ENCODE peak calls at places on chromosomes 13 and 19, in six cellular contexts. One of them, this sample, is unnamed.

GRCh38 chr13:113184568-113185440 is 23.7 kb downstream of the PCID2 start:
- DNase-seq in type B pancreatic cell: no peak
- DNase-seq in HFF-Myc: no peak
- DNase-seq in neural progenitor cell: no peak
- DNase-seq in tibial artery: no peak
- DNase-seq in mesothelial cell of epicardium: no peak
- DNase-seq in this sample: no peak

GRCh38 chr19:1847684-1848398 is 442 bp downstream of the REXO1 start:
- DNase-seq in mesothelial cell of epicardium: no peak
- DNase-seq in type B pancreatic cell: no peak
- DNase-seq in HFF-Myc: no peak
- DNase-seq in tibial artery: no peak
- DNase-seq in neural progenitor cell: peak
- DNase-seq in this sample: no peak

GRCh38 chr19:3034194-3034844 is 5.2 kb upstream of the TLE2 start:
- DNase-seq in tibial artery: no peak
- DNase-seq in mesothelial cell of epicardium: no peak
- DNase-seq in HFF-Myc: no peak
- DNase-seq in neural progenitor cell: peak
- DNase-seq in type B pancreatic cell: no peak
- DNase-seq in this sample: no peak

GRCh38 chr19:44954649-44955499 is at the start of gene CLPTM1:
- DNase-seq in neural progenitor cell: peak
- DNase-seq in type B pancreatic cell: peak
- DNase-seq in tibial artery: peak
- DNase-seq in mesothelial cell of epicardium: peak
- DNase-seq in HFF-Myc: peak
- DNase-seq in this sample: peak

GRCh38 chr19:35718345-35719041 is 690 bp downstream of the KMT2B start:
- DNase-seq in HFF-Myc: no peak
- DNase-seq in tibial artery: no peak
- DNase-seq in mesothelial cell of epicardium: peak
- DNase-seq in neural progenitor cell: no peak
- DNase-seq in type B pancreatic cell: no peak
- DNase-seq in this sample: no peak

GRCh38 chr19:49973987-49974386 is 13.0 kb upstream of the SIGLEC11 start:
- DNase-seq in neural progenitor cell: no peak
- DNase-seq in tibial artery: peak
- DNase-seq in type B pancreatic cell: no peak
- DNase-seq in mesothelial cell of epicardium: no peak
- DNase-seq in HFF-Myc: no peak
- DNase-seq in this sample: no peak

GRCh38 chr19:12774588-12775555 is at the start of gene HOOK2:
- DNase-seq in tibial artery: no peak
- DNase-seq in type B pancreatic cell: peak
- DNase-seq in neural progenitor cell: peak
- DNase-seq in HFF-Myc: no peak
- DNase-seq in mesothelial cell of epicardium: peak
- DNase-seq in this sample: no peak

GRCh38 chr19:4380254-4380727 is 20.1 kb downstream of the SH3GL1 start:
- DNase-seq in HFF-Myc: no peak
- DNase-seq in neural progenitor cell: no peak
- DNase-seq in tibial artery: no peak
- DNase-seq in type B pancreatic cell: no peak
- DNase-seq in mesothelial cell of epicardium: no peak
- DNase-seq in this sample: no peak

GRCh38 chr13:33025220-33025744 is 9.1 kb downstream of the KL start:
- DNase-seq in type B pancreatic cell: no peak
- DNase-seq in HFF-Myc: no peak
- DNase-seq in neural progenitor cell: no peak
- DNase-seq in mesothelial cell of epicardium: no peak
- DNase-seq in tibial artery: no peak
- DNase-seq in this sample: no peak

GRCh38 chr13:95921485-95921884 is 131.7 kb downstream of the UGGT2 start:
- DNase-seq in mesothelial cell of epicardium: no peak
- DNase-seq in tibial artery: no peak
- DNase-seq in HFF-Myc: no peak
- DNase-seq in neural progenitor cell: no peak
- DNase-seq in type B pancreatic cell: no peak
- DNase-seq in this sample: no peak

DNA sequence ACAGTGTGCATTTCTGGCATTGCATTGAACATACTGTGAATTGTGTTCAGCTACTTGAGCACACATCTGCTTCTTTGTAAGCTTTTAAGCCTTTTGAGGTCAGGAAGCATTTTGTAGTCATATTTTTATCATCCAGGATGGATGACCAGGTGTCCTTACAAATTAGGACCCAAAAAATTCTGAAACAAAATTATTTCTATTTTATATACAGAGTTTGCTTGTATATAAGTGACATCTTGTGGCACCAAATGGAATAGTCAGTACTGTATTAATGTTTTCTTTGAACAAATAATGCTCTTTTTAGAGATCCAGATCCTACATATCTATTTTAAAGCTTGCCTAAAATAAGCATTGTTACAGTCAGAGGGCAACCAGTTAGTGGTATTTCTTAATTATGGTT is 9.5 kb upstream of the SUPT20H start:
- DNase-seq in tibial artery: no peak
- DNase-seq in HFF-Myc: no peak
- DNase-seq in neural progenitor cell: no peak
- DNase-seq in type B pancreatic cell: no peak
- DNase-seq in mesothelial cell of epicardium: no peak
- DNase-seq in this sample: no peak
- TF ChIP-seq CTCF in tibial artery: no peak
- TF ChIP-seq CTCF in HFF-Myc: no peak
- TF ChIP-seq CTCF in neural progenitor cell: peak
- TF ChIP-seq CTCF in type B pancreatic cell: peak
- TF ChIP-seq CTCF in mesothelial cell of epicardium: peak
- TF ChIP-seq CTCF in this sample: peak

DNA sequence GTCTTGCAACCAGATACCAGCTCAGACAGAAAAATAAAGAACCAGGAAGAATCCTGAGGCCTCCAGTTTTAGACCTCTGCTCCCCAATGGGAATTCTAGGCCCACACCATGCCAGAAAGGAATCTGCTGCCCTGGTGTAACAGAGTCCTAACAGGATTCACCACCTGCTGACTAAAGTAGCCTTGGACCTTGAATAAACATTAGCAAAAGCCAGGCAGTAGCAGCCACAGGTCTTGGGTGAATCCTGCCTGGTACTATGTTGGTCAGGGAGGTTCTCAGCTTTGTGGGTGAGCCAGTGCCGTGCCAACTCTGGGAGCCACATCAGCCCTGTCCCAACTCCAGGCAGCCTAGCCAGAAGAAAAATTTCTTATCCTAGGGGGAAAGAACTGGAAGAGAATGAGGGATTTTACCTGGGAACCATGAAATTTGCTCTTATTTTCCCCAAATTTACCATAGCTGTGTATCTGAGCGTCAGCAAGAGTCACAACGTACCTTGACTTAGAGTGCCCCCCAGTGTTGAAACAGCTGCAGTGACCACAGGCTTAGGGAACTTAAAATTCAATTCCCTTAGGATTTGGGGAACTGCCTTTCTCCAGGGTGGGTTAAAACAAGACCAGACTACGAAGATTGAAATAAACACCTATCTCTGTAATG is 1895.6 kb upstream of the PRR20A start:
- DNase-seq in mesothelial cell of epicardium: no peak
- DNase-seq in neural progenitor cell: peak
- DNase-seq in type B pancreatic cell: no peak
- DNase-seq in HFF-Myc: no peak
- DNase-seq in tibial artery: no peak
- DNase-seq in this sample: no peak
- TF ChIP-seq CTCF in mesothelial cell of epicardium: peak
- TF ChIP-seq CTCF in neural progenitor cell: peak
- TF ChIP-seq CTCF in type B pancreatic cell: peak
- TF ChIP-seq CTCF in HFF-Myc: no peak
- TF ChIP-seq CTCF in tibial artery: no peak
- TF ChIP-seq CTCF in this sample: peak

DNA sequence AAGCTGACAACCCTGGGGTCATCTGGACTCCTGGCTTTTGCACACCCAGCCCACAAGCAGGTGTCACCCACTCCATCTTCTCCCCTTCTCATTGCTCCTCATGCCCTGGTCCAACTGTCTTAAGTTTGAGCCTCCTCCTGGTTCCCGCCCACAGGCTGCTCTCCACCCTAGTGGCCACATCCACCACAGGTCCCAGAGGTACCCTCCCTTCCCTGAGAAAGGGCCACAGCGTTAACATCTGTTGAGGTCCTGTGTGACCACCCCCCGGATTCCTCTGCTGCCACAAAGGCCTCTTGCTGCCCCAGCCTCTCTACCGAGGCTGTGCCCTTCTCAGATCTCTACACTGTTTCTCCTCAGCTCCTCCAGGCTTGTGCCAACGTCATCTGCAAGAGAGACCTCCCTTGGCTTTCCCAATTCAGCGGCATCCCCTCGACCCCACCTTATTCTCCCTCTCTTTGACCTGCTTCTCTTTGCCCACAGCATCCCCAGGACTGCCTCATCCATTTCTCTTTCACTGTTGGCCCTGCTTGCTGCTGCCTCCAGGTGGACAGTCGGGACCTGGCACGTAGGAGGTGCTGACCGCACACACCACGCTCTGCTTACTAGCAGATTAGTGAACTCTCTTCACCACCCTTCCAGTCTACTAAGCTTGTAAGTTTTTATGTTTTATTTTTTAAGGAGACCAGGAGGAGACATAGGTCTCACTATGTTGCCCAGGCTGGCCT is 33.3 kb downstream of the SUGP2 start:
- DNase-seq in type B pancreatic cell: no peak
- DNase-seq in tibial artery: no peak
- DNase-seq in neural progenitor cell: peak
- DNase-seq in mesothelial cell of epicardium: no peak
- DNase-seq in HFF-Myc: no peak
- DNase-seq in this sample: no peak
- TF ChIP-seq CTCF in type B pancreatic cell: peak
- TF ChIP-seq CTCF in tibial artery: no peak
- TF ChIP-seq CTCF in neural progenitor cell: peak
- TF ChIP-seq CTCF in mesothelial cell of epicardium: no peak
- TF ChIP-seq CTCF in HFF-Myc: peak
- TF ChIP-seq CTCF in this sample: peak

GRCh38 chr13:73608731-73609485 is 525.3 kb downstream of the KLF12 start:
- DNase-seq in HFF-Myc: no peak
- DNase-seq in type B pancreatic cell: no peak
- DNase-seq in mesothelial cell of epicardium: no peak
- DNase-seq in neural progenitor cell: no peak
- DNase-seq in tibial artery: no peak
- DNase-seq in this sample: no peak
- TF ChIP-seq CTCF in HFF-Myc: no peak
- TF ChIP-seq CTCF in type B pancreatic cell: no peak
- TF ChIP-seq CTCF in mesothelial cell of epicardium: no peak
- TF ChIP-seq CTCF in neural progenitor cell: no peak
- TF ChIP-seq CTCF in tibial artery: no peak
- TF ChIP-seq CTCF in this sample: no peak

GRCh38 chr13:75569576-75569975 is 20.0 kb downstream of the UCHL3 start:
- DNase-seq in HFF-Myc: no peak
- DNase-seq in neural progenitor cell: no peak
- DNase-seq in mesothelial cell of epicardium: no peak
- DNase-seq in type B pancreatic cell: no peak
- DNase-seq in tibial artery: no peak
- DNase-seq in this sample: no peak

DNA sequence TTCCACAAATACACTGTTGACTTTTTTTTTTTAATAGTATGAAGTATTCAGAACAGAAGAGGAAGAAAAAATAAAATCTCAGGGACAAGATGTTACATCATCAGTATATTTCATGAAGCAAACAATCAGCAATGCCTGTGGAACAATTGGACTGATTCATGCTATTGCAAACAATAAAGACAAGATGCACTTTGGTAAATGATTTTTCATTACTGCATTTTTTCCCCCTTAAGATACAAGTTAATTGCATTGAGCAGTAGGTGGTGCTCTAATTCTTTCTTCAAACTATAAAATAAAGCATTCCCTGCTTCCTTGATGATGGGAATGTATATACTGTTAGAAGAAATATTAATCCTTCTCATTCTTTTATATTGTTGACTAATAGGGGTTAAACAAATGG is 17.1 kb downstream of the UCHL3 start:
- DNase-seq in tibial artery: no peak
- DNase-seq in mesothelial cell of epicardium: no peak
- DNase-seq in type B pancreatic cell: no peak
- DNase-seq in HFF-Myc: no peak
- DNase-seq in neural progenitor cell: no peak
- DNase-seq in this sample: no peak
- TF ChIP-seq CTCF in tibial artery: no peak
- TF ChIP-seq CTCF in mesothelial cell of epicardium: no peak
- TF ChIP-seq CTCF in type B pancreatic cell: peak
- TF ChIP-seq CTCF in HFF-Myc: no peak
- TF ChIP-seq CTCF in neural progenitor cell: peak
- TF ChIP-seq CTCF in this sample: peak

This sample was measured in osteocyte.